ENCODE peak calls at places on chromosome 1, in seven cellular contexts. F, H, S, D, I, M and P are unnamed samples.
A peak's percentile ranks its signal among the peaks of the same experiment; 100 is the strongest.

GRCh38 chr1:181318022-181318857 is 165.1 kb upstream of the CACNA1E start:
- DNase-seq in F (no peak), H (no peak), S (peak; percentile 62), D (no peak), I (peak; percentile 19), M (no peak), P (no peak)

GRCh38 chr1:21904725-21905520 is 32.2 kb downstream of the HSPG2 start:
- DNase-seq in F (no peak), H (no peak), S (no peak), D (peak; percentile 81), I (peak; percentile 83), M (peak; percentile 97), P (peak; percentile 61)

GRCh38 chr1:217315346-217315745 is 315.5 kb downstream of the GPATCH2 start:
- DNase-seq in F (no peak), H (no peak), S (no peak), D (no peak), I (no peak), M (peak; percentile 7), P (no peak)

GRCh38 chr1:161260939-161261858 is 2.7 kb downstream of the PCP4L1 start:
- DNase-seq in F (no peak), H (no peak), S (no peak), D (no peak), I (peak; percentile 40), M (no peak), P (no peak)

GRCh38 chr1:58571616-58572015 is 5.4 kb downstream of the TACSTD2 start:
- DNase-seq in F (no peak), H (no peak), S (no peak), D (no peak), I (no peak), M (no peak), P (no peak)

GRCh38 chr1:246513619-246514343 is 6.7 kb upstream of the SMYD3 start:
- DNase-seq in F (no peak), H (no peak), S (no peak), D (no peak), I (no peak), M (no peak), P (no peak)

GRCh38 chr1:5505944-5506343 is 486.3 kb downstream of the NPHP4 start:
- DNase-seq in F (no peak), H (no peak), S (no peak), D (no peak), I (no peak), M (no peak), P (no peak)

GRCh38 chr1:91591175-91591968 is 90.7 kb downstream of the CDC7 start:
- DNase-seq in F (no peak), H (no peak), S (no peak), D (no peak), I (peak; percentile 62), M (no peak), P (no peak)

GRCh38 chr1:110555807-110556470 is 37.0 kb upstream of the KCNA10 start:
- DNase-seq in F (no peak), H (no peak), S (no peak), D (no peak), I (no peak), M (no peak), P (peak; percentile 73)

GRCh38 chr1:23484253-23485001 is 448 bp upstream of the ASAP3 start:
- DNase-seq in F (peak; percentile 92), H (peak; percentile 93), S (peak; percentile 97), D (peak; percentile 94), I (peak; percentile 97), M (peak; percentile 91), P (peak; percentile 96)

GRCh38 chr1:53046930-53047329 is 15.1 kb upstream of the PODN start:
- DNase-seq in F (no peak), H (no peak), S (no peak), D (no peak), I (no peak), M (peak; percentile 84), P (peak; percentile 48)

GRCh38 chr1:187641907-187642306 is 813.2 kb downstream of the PLA2G4A start:
- DNase-seq in F (no peak), H (no peak), S (no peak), D (no peak), I (peak; percentile 11), M (no peak), P (no peak)

GRCh38 chr1:55632906-55633305 is 417.7 kb upstream of the USP24 start:
- DNase-seq in F (no peak), H (no peak), S (no peak), D (no peak), I (no peak), M (peak; percentile 22), P (no peak)

GRCh38 chr1:152743371-152744145 is 14.3 kb upstream of the KPRP start:
- DNase-seq in F (no peak), H (no peak), S (no peak), D (peak; percentile 77), I (no peak), M (no peak), P (no peak)

GRCh38 chr1:89815611-89816010 is 5.2 kb upstream of the LRRC8D start:
- DNase-seq in F (no peak), H (no peak), S (no peak), D (no peak), I (no peak), M (no peak), P (no peak)

GRCh38 chr1:23548704-23549143 is 10.6 kb downstream of the ID3 start:
- DNase-seq in F (no peak), H (peak; percentile 62), S (no peak), D (no peak), I (no peak), M (peak; percentile 47), P (peak; percentile 72)

GRCh38 chr1:204716687-204717086 is 31.1 kb upstream of the LRRN2 start:
- DNase-seq in F (no peak), H (no peak), S (no peak), D (no peak), I (peak; percentile 25), M (no peak), P (no peak)

GRCh38 chr1:28811766-28812668 is at the start of gene OPRD1:
- DNase-seq in F (no peak), H (no peak), S (peak; percentile 54), D (no peak), I (no peak), M (peak; percentile 12), P (no peak)

GRCh38 chr1:59029768-59030167 is 245.9 kb upstream of the JUN start:
- DNase-seq in F (no peak), H (no peak), S (no peak), D (peak; percentile 36), I (peak; percentile 41), M (no peak), P (no peak)

GRCh38 chr1:22710688-22711024 is at the start of gene EPHB2:
- DNase-seq in F (no peak), H (no peak), S (peak; percentile 42), D (peak; percentile 68), I (peak; percentile 74), M (peak; percentile 34), P (peak; percentile 34)

DNA sequence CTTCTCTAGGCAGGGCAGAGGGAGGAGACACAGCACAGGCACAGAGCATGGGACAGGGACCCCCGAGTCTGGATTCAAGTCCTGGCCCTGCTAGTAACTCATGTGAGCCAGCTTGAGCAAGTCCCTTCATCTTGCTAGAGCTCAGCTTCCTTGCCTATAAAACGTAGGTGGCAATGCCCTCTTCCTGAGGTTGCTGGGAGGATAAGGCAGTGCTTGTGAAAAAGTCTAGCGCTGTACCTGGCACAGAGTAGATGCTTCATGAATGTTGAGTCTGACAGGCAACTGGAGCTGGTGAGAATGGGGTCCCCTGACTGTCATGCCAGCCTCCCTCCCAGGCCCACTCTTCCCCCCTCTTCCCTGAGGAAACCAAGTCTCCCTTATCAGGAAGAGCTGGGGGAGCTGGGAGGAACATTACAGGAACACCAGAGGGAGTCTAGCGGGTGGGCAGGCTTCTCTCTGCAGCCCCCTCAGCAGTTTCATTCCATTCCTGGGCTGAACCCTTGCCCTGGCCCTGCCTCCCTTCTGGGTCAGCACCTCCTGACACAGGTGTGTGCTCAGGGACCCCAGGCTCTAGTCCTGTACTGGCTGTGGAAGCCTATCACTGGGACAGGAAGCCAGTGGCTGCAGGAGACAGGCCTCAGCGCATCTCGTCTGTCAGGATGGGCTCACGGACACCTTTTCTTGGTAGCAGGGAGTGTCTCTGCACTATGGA is 9.9 kb downstream of the CHRNB2 start:
- DNase-seq in F (no peak), H (no peak), S (no peak), D (no peak), I (no peak), M (no peak), P (no peak)
- TF ChIP-seq CTCF in F (no peak), H (no peak), S (no peak), D (no peak), I (no peak), M (no peak), P (no peak)

DNA sequence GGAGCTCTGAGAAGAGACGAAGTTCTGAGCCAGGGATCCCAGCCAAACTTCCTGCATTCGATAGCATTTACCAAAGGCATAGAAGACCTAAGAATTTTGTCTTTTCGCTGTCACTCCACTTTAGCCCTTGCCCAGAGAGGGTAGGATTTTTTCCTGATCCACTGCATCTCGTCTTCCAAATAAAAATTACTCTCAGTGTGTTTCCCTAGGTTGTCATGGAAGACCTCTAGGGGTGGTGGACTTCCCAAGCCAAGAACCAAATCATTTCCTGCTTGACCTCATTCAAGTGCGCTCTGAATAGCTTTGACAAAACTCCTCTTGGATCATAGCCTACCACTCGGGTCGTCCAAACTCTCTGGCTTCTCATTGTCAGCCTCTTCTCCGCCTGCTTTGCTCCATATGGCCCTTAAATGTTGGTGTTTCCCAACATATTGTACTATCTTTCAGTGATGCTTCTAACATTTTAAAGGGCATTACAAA is 444 bp upstream of the C1orf52 start:
- DNase-seq in F (no peak), H (no peak), S (no peak), D (no peak), I (no peak), M (peak; percentile 63), P (no peak)
- TF ChIP-seq CTCF in F (no peak), H (peak; percentile 47), S (no peak), D (peak; percentile 69), I (no peak), M (no peak), P (peak; percentile 38)

GRCh38 chr1:156913809-156914387 is 6.5 kb upstream of the LRRC71 start:
- DNase-seq in F (no peak), H (peak; percentile 38), S (no peak), D (no peak), I (no peak), M (no peak), P (no peak)

GRCh38 chr1:156912310-156912709 is 8.1 kb upstream of the LRRC71 start:
- DNase-seq in F (no peak), H (peak; percentile 25), S (no peak), D (no peak), I (no peak), M (no peak), P (no peak)

GRCh38 chr1:156914440-156914856 is 6.0 kb upstream of the LRRC71 start:
- DNase-seq in F (no peak), H (peak; percentile 39), S (no peak), D (no peak), I (peak; percentile 44), M (peak; percentile 70), P (no peak)

GRCh38 chr1:156911587-156912298 is 8.7 kb upstream of the LRRC71 start:
- DNase-seq in F (no peak), H (no peak), S (no peak), D (no peak), I (no peak), M (no peak), P (no peak)

GRCh38 chr1:156912861-156913808 is 7.3 kb upstream of the LRRC71 start:
- DNase-seq in F (no peak), H (peak; percentile 68), S (peak; percentile 58), D (no peak), I (peak; percentile 50), M (no peak), P (no peak)
- TF ChIP-seq CTCF in F (no peak), H (no peak), S (no peak), D (no peak), I (peak; percentile 1), M (no peak), P (no peak)

GRCh38 chr1:95534985-95535384 is 301.0 kb downstream of the RWDD3 start:
- DNase-seq in F (no peak), H (no peak), S (no peak), D (no peak), I (no peak), M (no peak), P (no peak)

GRCh38 chr1:95532335-95532734 is 298.3 kb downstream of the RWDD3 start:
- DNase-seq in F (no peak), H (no peak), S (peak; percentile 20), D (no peak), I (peak; percentile 10), M (no peak), P (no peak)
- TF ChIP-seq CTCF in F (no peak), H (no peak), S (no peak), D (no peak), I (no peak), M (no peak), P (no peak)